ENCODE peak calls at places on chromosomes 13 and 19, in nine cellular contexts. N is left cardiac atrium; R is GM10248; O is NCI-H1930; G is stimulated activated naive CD8-positive, alpha-beta T cell treated with anti-CD3 and anti-CD28 coated beads, Interleukin-15, Interleukin-2, amounts not matched to agents 100 U/mL and 50 U/mL, for 24 hours; E is stimulated activated CD4-positive, alpha-beta T cell treated with anti-CD3 and anti-CD28 coated beads, Interleukin-1b, Interleukin-23, amount 100 ng/mL, for 24 hours; X is hypothalamus; D is stimulated activated CD8-positive, alpha-beta memory T cell treated with anti-CD3 and anti-CD28 coated beads, Interleukin-7, amount 100 ng/mL, for 1 hour; B is transverse colon. Z is an unnamed sample.

GRCh38 chr13:75938811-75939525 is 302.8 kb downstream of the LMO7 start:
- DNase-seq in D (no peak), X (no peak), N (no peak), O (no peak), B (no peak), R (no peak), E (no peak), G (no peak), Z (no peak)

GRCh38 chr13:77313923-77314322 is 13.0 kb downstream of the MYCBP2 start:
- DNase-seq in X (no peak), G (no peak), D (no peak), E (no peak), O (no peak), B (no peak), N (no peak), R (no peak), Z (no peak)

GRCh38 chr13:74098077-74098476 is 36.1 kb downstream of the KLF12 start:
- DNase-seq in R (no peak), E (no peak), D (no peak), O (no peak), G (no peak), B (no peak), X (no peak), N (no peak), Z (no peak)

GRCh38 chr13:79722885-79723445 is 242.0 kb downstream of the NDFIP2 start:
- DNase-seq in G (no peak), O (no peak), D (no peak), E (no peak), X (no peak), B (no peak), R (no peak), N (no peak), Z (no peak)

GRCh38 chr19:29805026-29805925 is 6.5 kb upstream of the CCNE1 start:
- DNase-seq in O (no peak), G (no peak), B (no peak), R (no peak), N (no peak), X (no peak), E (no peak), D (no peak), Z (peak; percentile 90)

GRCh38 chr19:51740356-51740755 is 11.3 kb downstream of the FPR1 start:
- DNase-seq in E (no peak), D (no peak), O (no peak), R (no peak), X (no peak), B (no peak), G (no peak), N (no peak), Z (no peak)

GRCh38 chr19:41871573-41872383 is 5.3 kb upstream of the CD79A start:
- DNase-seq in O (no peak), B (peak; percentile 78), R (peak; percentile 78), N (peak; percentile 32), E (no peak), D (no peak), X (no peak), G (peak; percentile 77), Z (no peak)

GRCh38 chr19:40445945-40446784 is 2.0 kb upstream of the SERTAD3 start:
- DNase-seq in O (no peak), D (no peak), X (no peak), E (no peak), N (no peak), G (no peak), R (no peak), B (peak; percentile 60), Z (no peak)

GRCh38 chr19:28640506-28640905 is 572.4 kb downstream of the UQCRFS1 start:
- DNase-seq in X (no peak), N (no peak), O (no peak), G (no peak), R (no peak), E (no peak), B (no peak), D (no peak), Z (peak; percentile 3)

GRCh38 chr19:19480688-19481087 is 34.7 kb downstream of the TSSK6 start:
- DNase-seq in E (no peak), O (no peak), R (no peak), D (no peak), G (no peak), X (no peak), B (no peak), N (no peak), Z (peak; percentile 73)

GRCh38 chr19:32035611-32036010 is 309.8 kb upstream of the ZNF507 start:
- DNase-seq in B (no peak), D (no peak), X (no peak), N (no peak), G (no peak), E (no peak), R (no peak), O (no peak), Z (no peak)

GRCh38 chr19:46412034-46412982 is 1.1 kb downstream of the CCDC8 start:
- DNase-seq in B (no peak), E (no peak), O (no peak), X (no peak), R (no peak), N (no peak), G (no peak), D (no peak), Z (peak; percentile 47)

GRCh38 chr19:4172861-4173473 is 9.4 kb downstream of the SIRT6 start:
- DNase-seq in G (peak; percentile 80), B (peak; percentile 72), N (peak; percentile 63), R (peak; percentile 58), D (peak; percentile 49), X (no peak), E (peak; percentile 43), O (no peak), Z (peak; percentile 93)

GRCh38 chr19:51777570-51778460 is 16.8 kb downstream of the FPR2 start:
- DNase-seq in G (peak; percentile 42), E (peak; percentile 2), N (peak; percentile 69), D (no peak), O (peak; percentile 50), B (peak; percentile 56), X (no peak), R (peak; percentile 53), Z (no peak)

GRCh38 chr19:19628499-19629134 is 597 bp upstream of the LPAR2 start:
- DNase-seq in O (peak; percentile 64), G (peak; percentile 55), D (no peak), R (no peak), N (no peak), X (no peak), E (no peak), B (peak; percentile 69), Z (peak; percentile 96)

GRCh38 chr19:21587549-21587948 is 82.1 kb downstream of the ZNF429 start:
- DNase-seq in O (no peak), B (no peak), N (no peak), G (no peak), X (no peak), E (no peak), R (no peak), D (no peak), Z (no peak)

GRCh38 chr19:13588953-13589833 is 82.9 kb upstream of the CACNA1A start:
- DNase-seq in X (peak; percentile 22), N (peak; percentile 71), G (peak; percentile 87), B (peak; percentile 72), D (peak; percentile 67), E (peak; percentile 54), R (peak; percentile 85), O (peak; percentile 28), Z (peak; percentile 92)

GRCh38 chr13:112444416-112445399 is 68.6 kb downstream of the SPACA7 start:
- DNase-seq in O (no peak), R (no peak), E (no peak), X (no peak), D (no peak), G (no peak), N (no peak), B (no peak), Z (peak; percentile 89)

GRCh38 chr19:8397291-8397690 is 7.1 kb downstream of the RAB11B start:
- DNase-seq in X (no peak), O (no peak), G (no peak), N (peak; percentile 23), R (no peak), E (no peak), B (no peak), D (no peak), Z (peak; percentile 86)

GRCh38 chr13:109160887-109161669 is 531.7 kb downstream of the MYO16 start:
- DNase-seq in G (no peak), R (peak; percentile 50), D (no peak), E (no peak), N (no peak), O (no peak), X (no peak), B (no peak), Z (no peak)

GRCh38 chr13:39729161-39729560 is 73.7 kb downstream of the COG6 start:
- DNase-seq in R (no peak), B (no peak), N (no peak), E (no peak), G (no peak), D (no peak), O (no peak), X (no peak), Z (no peak)

GRCh38 chr13:35144496-35144895 is 202.4 kb downstream of the NBEA start:
- DNase-seq in G (no peak), B (no peak), R (no peak), O (no peak), X (no peak), D (no peak), E (no peak), N (no peak), Z (peak; percentile 29)

GRCh38 chr13:38657191-38657590 is 29.7 kb upstream of the FREM2 start:
- DNase-seq in N (no peak), X (no peak), D (no peak), R (no peak), B (no peak), O (no peak), E (no peak), G (no peak), Z (no peak)

GRCh38 chr19:18443831-18444230 is 5.9 kb upstream of the ISYNA1 start:
- DNase-seq in R (no peak), B (no peak), D (no peak), O (no peak), G (no peak), E (no peak), X (no peak), N (no peak), Z (no peak)

GRCh38 chr13:85864963-85865530 is 65.8 kb upstream of the SLITRK6 start:
- DNase-seq in R (no peak), G (no peak), O (no peak), B (no peak), X (no peak), D (no peak), E (no peak), N (no peak), Z (no peak)

GRCh38 chr19:49741210-49741844 is 21.8 kb downstream of the TSKS start:
- DNase-seq in X (no peak), B (no peak), D (no peak), R (no peak), O (no peak), G (no peak), N (no peak), E (no peak), Z (peak; percentile 87)

GRCh38 chr19:18017275-18018083 is 9.5 kb downstream of the ARRDC2 start:
- DNase-seq in X (no peak), R (peak; percentile 5), G (no peak), N (no peak), D (no peak), O (no peak), E (no peak), B (no peak), Z (peak; percentile 81)

GRCh38 chr13:66723606-66724005 is 506.5 kb downstream of the PCDH9 start:
- DNase-seq in X (no peak), E (no peak), O (no peak), B (no peak), D (no peak), N (no peak), G (no peak), R (no peak), Z (no peak)

GRCh38 chr13:103140001-103140671 is 73.9 kb upstream of the SLC10A2 start:
- DNase-seq in O (peak; percentile 24), X (no peak), G (no peak), B (no peak), R (peak; percentile 52), D (no peak), N (no peak), E (no peak), Z (no peak)

GRCh38 chr13:111904166-111904565 is 162.8 kb upstream of the SOX1 start:
- DNase-seq in D (no peak), E (no peak), X (no peak), B (no peak), R (no peak), O (no peak), N (no peak), G (no peak), Z (no peak)

GRCh38 chr13:27374126-27374613 is 50.2 kb upstream of the GTF3A start:
- DNase-seq in B (peak; percentile 56), E (no peak), D (no peak), G (no peak), R (no peak), X (no peak), O (no peak), N (no peak), Z (no peak)

Z was measured in osteoblast.